ENCODE peak calls at places on chromosomes 3 and 15, in five cellular contexts. D is CD8-positive, alpha-beta T cell; X is HFF-Myc; B is AG04449; H is Caco-2. T is an unnamed sample.

GRCh38 chr3:172915911-172916514 is 165.5 kb downstream of the ECT2 start:
- DNase-seq in D (no peak), X (no peak), B (no peak), H (no peak), T (no peak)

GRCh38 chr15:92898988-92899909 is 875 bp upstream of the CHD2 start:
- DNase-seq in D (no peak), X (no peak), B (no peak), H (no peak), T (no peak)

GRCh38 chr3:12196684-12197083 is 38.0 kb upstream of the TIMP4 start:
- DNase-seq in D (no peak), X (no peak), B (no peak), H (no peak), T (no peak)

GRCh38 chr3:124558898-124559649 is 171.2 kb upstream of the UMPS start:
- DNase-seq in D (no peak), X (peak; percentile 96), B (peak; percentile 88), H (no peak), T (no peak)

GRCh38 chr3:132543016-132543739 is 53.9 kb upstream of the ACKR4 start:
- DNase-seq in D (no peak), X (peak; percentile 96), B (peak; percentile 87), H (no peak), T (no peak)

GRCh38 chr3:57130426-57131209 is 34.5 kb downstream of the IL17RD start:
- DNase-seq in D (no peak), X (no peak), B (no peak), H (no peak), T (peak; percentile 57)

GRCh38 chr15:69992326-69992725 is 105.4 kb downstream of the TLE3 start:
- DNase-seq in D (no peak), X (no peak), B (no peak), H (no peak), T (no peak)

GRCh38 chr15:59995568-59996349 is 8.4 kb upstream of the FOXB1 start:
- DNase-seq in D (no peak), X (no peak), B (no peak), H (no peak), T (no peak)

GRCh38 chr3:127820221-127820870 is 2.0 kb downstream of the MGLL start:
- DNase-seq in D (peak; percentile 32), X (no peak), B (no peak), H (peak; percentile 22), T (no peak)

GRCh38 chr3:140247775-140248174 is 312.8 kb downstream of the CLSTN2 start:
- DNase-seq in D (no peak), X (no peak), B (no peak), H (peak; percentile 53), T (no peak)

GRCh38 chr15:38668433-38669159 is 104.0 kb upstream of the RASGRP1 start:
- DNase-seq in D (no peak), X (no peak), B (no peak), H (no peak), T (no peak)

GRCh38 chr3:142624725-142625440 is 28.7 kb downstream of the PLS1 start:
- DNase-seq in D (no peak), X (no peak), B (no peak), H (no peak), T (no peak)

GRCh38 chr15:91228391-91228790 is 128.3 kb downstream of the SV2B start:
- DNase-seq in D (no peak), X (no peak), B (no peak), H (no peak), T (no peak)

GRCh38 chr3:157026091-157026490 is 133.9 kb downstream of the CCNL1 start:
- DNase-seq in D (no peak), X (no peak), B (no peak), H (no peak), T (no peak)

GRCh38 chr3:123098411-123099330 is 31.8 kb downstream of the PDIA5 start:
- DNase-seq in D (no peak), X (no peak), B (no peak), H (peak; percentile 27), T (no peak)

GRCh38 chr15:93189562-93189961 is 100.6 kb upstream of the RGMA start:
- DNase-seq in D (no peak), X (no peak), B (no peak), H (no peak), T (no peak)

GRCh38 chr15:58269455-58270414 is 131.6 kb downstream of the AQP9 start:
- DNase-seq in D (peak; percentile 53), X (peak; percentile 30), B (no peak), H (peak; percentile 72), T (peak; percentile 66)

GRCh38 chr3:49173116-49173791 is 1.9 kb downstream of the KLHDC8B start:
- DNase-seq in D (no peak), X (peak; percentile 21), B (no peak), H (no peak), T (no peak)

GRCh38 chr3:36484386-36484785 is 104.1 kb downstream of the STAC start:
- DNase-seq in D (no peak), X (no peak), B (no peak), H (no peak), T (no peak)

GRCh38 chr3:98890960-98891910 is 10.3 kb downstream of the DCBLD2 start:
- DNase-seq in D (no peak), X (no peak), B (no peak), H (no peak), T (no peak)

GRCh38 chr15:99148851-99149276 is 44.0 kb downstream of the SYNM start:
- DNase-seq in D (no peak), X (no peak), B (no peak), H (no peak), T (no peak)

GRCh38 chr15:85748176-85748575 is 46.5 kb downstream of the KLHL25 start:
- DNase-seq in D (no peak), X (no peak), B (no peak), H (no peak), T (no peak)

GRCh38 chr3:115875460-115875859 is 252.2 kb downstream of the GAP43 start:
- DNase-seq in D (no peak), X (no peak), B (no peak), H (no peak), T (no peak)

GRCh38 chr3:115877647-115877934 is 254.3 kb downstream of the GAP43 start:
- DNase-seq in D (no peak), X (no peak), B (no peak), H (no peak), T (no peak)

DNA sequence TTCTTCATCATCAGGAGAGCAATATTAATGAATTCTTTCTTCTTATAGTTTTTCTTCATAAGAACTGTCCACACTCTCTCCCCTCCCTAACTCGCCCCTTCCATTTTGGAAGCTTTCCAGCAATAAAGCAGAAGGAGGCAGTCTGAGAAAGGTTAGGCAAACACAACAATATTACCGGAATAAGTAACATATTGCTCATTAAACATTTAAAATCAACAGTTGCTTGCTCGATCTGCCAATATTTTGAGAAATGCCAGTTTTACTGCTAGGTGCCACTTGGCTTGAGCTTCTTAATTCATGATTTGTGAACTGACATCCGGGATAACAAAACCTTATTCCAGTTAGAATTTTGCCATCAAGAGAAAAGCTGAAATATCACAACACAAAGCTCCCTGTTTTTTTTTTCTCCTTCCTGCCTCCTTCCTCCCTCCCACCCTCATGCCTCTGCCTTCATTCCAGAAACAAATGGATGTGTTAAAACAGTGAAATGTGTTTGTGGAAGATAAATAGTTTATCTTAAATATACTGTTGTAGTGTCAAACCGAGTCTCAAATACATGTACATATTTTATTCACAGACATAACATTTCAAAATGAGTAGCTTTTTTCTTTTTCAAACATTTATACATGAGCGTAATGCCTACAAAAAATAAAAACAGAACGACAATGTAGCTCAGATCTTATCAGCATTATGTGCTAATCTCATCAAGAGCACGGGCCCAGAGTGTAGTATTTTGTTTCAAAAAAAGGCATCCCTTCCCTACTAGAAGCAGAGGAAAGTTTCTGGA is 253.7 kb downstream of the GAP43 start:
- DNase-seq in D (no peak), X (no peak), B (no peak), H (no peak), T (no peak)
- H3K4me3 ChIP-seq in D (no peak overlapping the region), X (no peak overlapping the region), B (no peak overlapping the region), H (no peak overlapping the region), T (no peak overlapping the region)

GRCh38 chr3:9701006-9701405 is 2.6 kb upstream of the CPNE9 start:
- DNase-seq in D (no peak), X (no peak), B (no peak), H (no peak), T (no peak)

GRCh38 chr3:9703736-9704342 is at the start of gene CPNE9:
- DNase-seq in D (no peak), X (no peak), B (no peak), H (peak; percentile 34), T (no peak)

GRCh38 chr3:9701711-9702110 is 1.9 kb upstream of the CPNE9 start:
- DNase-seq in D (no peak), X (no peak), B (no peak), H (no peak), T (no peak)

GRCh38 chr3:9703240-9703639 is 393 bp upstream of the CPNE9 start:
- DNase-seq in D (no peak), X (no peak), B (no peak), H (no peak), T (no peak)

DNA sequence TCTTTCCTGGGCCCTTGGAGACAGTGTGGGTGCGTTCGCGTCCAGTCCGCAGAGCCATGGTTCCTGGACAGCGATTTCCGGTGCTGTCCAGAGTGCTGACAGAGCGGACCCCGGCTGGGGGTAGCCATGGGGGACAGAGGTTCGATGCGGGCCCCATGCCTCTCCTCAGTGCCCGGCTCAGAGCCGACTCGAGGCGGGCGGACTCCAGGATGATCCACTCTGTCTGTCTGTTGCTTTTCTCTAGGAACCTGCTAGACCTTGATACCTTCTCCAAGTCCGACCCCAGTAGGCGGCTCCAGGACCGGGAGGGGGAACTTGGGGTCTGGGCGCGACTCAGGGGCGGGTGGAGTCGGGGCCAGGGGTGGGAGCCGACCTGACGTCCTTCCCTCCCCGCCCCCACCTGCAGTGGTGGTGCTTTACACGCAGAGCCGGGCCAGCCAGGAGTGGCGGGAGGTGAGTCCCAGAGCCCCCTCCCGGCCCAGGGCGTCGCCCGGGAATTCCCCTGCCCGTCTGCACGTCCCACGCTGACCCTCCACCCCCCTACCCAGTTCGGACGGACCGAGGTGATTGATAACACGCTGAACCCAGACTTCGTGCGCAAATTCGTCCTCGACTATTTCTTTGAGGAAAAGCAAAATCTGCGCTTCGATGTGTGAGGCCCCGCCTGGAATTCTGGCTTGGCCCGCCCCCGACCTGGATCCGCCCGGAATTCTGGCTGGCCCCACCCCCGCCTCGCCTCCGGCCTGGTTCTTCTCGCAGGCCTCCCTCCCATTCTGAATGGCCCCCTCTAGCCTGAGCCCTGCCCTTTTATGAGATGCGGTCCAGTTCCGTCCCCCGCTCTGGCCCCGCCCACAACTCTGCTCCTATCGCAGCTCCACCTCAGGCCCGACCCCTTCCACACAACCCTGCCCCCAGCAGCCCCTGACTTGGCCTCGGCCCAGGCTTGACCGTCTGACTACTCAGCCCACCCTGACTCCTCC is 1.0 kb downstream of the CPNE9 start:
- DNase-seq in D (no peak), X (no peak), B (no peak), H (peak; percentile 77), T (no peak)
- H3K4me3 ChIP-seq in D (peak overlapping the region; percentile 27), X (peak overlapping the region; percentile 9), B (peak overlapping the region; percentile 23), H (peak overlapping the region; percentile 53), T (no peak overlapping the region)

GRCh38 chr15:34588046-34588674 is 4.7 kb upstream of the GOLGA8B start:
- DNase-seq in D (peak; percentile 69), X (peak; percentile 62), B (peak; percentile 33), H (peak; percentile 52), T (peak; percentile 41)
- H3K4me3 ChIP-seq in D (no peak overlapping the region), X (peak overlapping the region; percentile 12), B (peak overlapping the region; percentile 42), H (no peak overlapping the region), T (peak overlapping the region; percentile 11)

GRCh38 chr3:171165986-171166385 is 139.5 kb upstream of the SLC2A2 start:
- DNase-seq in D (no peak), X (no peak), B (no peak), H (no peak), T (no peak)
- H3K4me3 ChIP-seq in D (no peak overlapping the region), X (no peak overlapping the region), B (no peak overlapping the region), H (no peak overlapping the region), T (no peak overlapping the region)

GRCh38 chr3:42872718-42873117 is 3.0 kb downstream of the CYP8B1 start:
- DNase-seq in D (no peak), X (no peak), B (no peak), H (no peak), T (no peak)
- H3K4me3 ChIP-seq in D (no peak overlapping the region), X (no peak overlapping the region), B (no peak overlapping the region), H (no peak overlapping the region), T (no peak overlapping the region)

T was measured in Jurkat, Clone E6-1.